ENCODE peak calls at places on chromosomes 2 and 18, in four cellular contexts. E is K562, H is H1, S is HepG2. W is an unnamed sample. For H3K36me3 and H4K20me1, the result is how much of the 10 kb centered on the place peaks cover.

GRCh38 chr2:20618468-20618885 is 32.4 kb downstream of the HS1BP3 start:
- DNase-seq in H (no peak), E (no peak), S (no peak), W (no peak)

GRCh38 chr2:155643056-155643775 is 689.3 kb downstream of the NR4A2 start:
- DNase-seq in S (no peak), E (no peak), H (no peak), W (no peak)

GRCh38 chr18:32695534-32695933 is 77.3 kb downstream of the KLHL14 start:
- DNase-seq in H (no peak), S (no peak), E (no peak), W (no peak)

GRCh38 chr2:237296756-237297155 is 117.2 kb downstream of the COL6A3 start:
- DNase-seq in E (no peak), S (no peak), H (no peak), W (no peak)

GRCh38 chr2:165008916-165009315 is 53.6 kb upstream of the SLC38A11 start:
- DNase-seq in E (no peak), S (no peak), H (no peak), W (no peak)

GRCh38 chr18:9736942-9737813 is 29.1 kb downstream of the RAB31 start:
- DNase-seq in H (no peak), S (no peak), E (no peak), W (peak)

GRCh38 chr2:15780234-15780633 is 160.1 kb upstream of the MYCN start:
- DNase-seq in H (no peak), S (no peak), E (no peak), W (no peak)

GRCh38 chr2:177187631-177188312 is 24.8 kb upstream of the HNRNPA3 start:
- DNase-seq in S (peak), H (no peak), E (no peak), W (peak)

GRCh38 chr2:223086360-223086981 is 34.5 kb downstream of the KCNE4 start:
- DNase-seq in E (no peak), H (no peak), S (no peak), W (no peak)

GRCh38 chr18:23519725-23520124 is 16.4 kb downstream of the RMC1 start:
- DNase-seq in H (no peak), E (no peak), S (no peak), W (no peak)

GRCh38 chr18:23526516-23527063 is 23.3 kb downstream of the RMC1 start:
- DNase-seq in H (no peak), E (no peak), S (no peak), W (no peak)

GRCh38 chr18:23523429-23524212 is 20.3 kb downstream of the RMC1 start:
- DNase-seq in S (no peak), H (no peak), E (no peak), W (no peak)

GRCh38 chr18:23524213-23524707 is 20.9 kb downstream of the RMC1 start:
- DNase-seq in H (no peak), S (no peak), E (no peak), W (no peak)

GRCh38 chr18:23521907-23522306 is 18.6 kb downstream of the RMC1 start:
- DNase-seq in H (no peak), S (no peak), E (no peak), W (no peak)
- H3K36me3 ChIP-seq in H (under half), S (half or more), E (half or more), W (under half)

DNA sequence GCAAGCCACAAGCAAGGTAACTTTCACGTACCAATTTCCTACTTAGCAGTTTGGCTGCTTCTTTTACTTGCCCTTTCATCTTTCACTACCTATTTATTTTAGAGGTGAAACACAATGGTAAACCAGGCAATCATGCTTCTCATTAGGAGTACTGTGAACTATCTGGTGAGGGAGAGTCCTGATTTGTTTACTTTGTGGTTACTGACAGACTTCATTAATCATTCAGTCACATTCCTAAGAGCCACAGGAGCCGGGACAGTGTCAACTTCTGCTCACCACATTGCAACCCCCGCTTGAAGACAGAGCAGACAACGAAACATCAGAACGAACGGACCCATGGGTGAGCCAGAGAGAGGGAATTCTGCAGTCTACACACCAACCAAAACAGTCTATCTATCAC is 28.8 kb downstream of the TUBB6 start:
- DNase-seq in H (no peak), E (no peak), S (peak), W (no peak)
- H4K20me1 ChIP-seq in H (under half), E (under half), S (under half), W (under half)

DNA sequence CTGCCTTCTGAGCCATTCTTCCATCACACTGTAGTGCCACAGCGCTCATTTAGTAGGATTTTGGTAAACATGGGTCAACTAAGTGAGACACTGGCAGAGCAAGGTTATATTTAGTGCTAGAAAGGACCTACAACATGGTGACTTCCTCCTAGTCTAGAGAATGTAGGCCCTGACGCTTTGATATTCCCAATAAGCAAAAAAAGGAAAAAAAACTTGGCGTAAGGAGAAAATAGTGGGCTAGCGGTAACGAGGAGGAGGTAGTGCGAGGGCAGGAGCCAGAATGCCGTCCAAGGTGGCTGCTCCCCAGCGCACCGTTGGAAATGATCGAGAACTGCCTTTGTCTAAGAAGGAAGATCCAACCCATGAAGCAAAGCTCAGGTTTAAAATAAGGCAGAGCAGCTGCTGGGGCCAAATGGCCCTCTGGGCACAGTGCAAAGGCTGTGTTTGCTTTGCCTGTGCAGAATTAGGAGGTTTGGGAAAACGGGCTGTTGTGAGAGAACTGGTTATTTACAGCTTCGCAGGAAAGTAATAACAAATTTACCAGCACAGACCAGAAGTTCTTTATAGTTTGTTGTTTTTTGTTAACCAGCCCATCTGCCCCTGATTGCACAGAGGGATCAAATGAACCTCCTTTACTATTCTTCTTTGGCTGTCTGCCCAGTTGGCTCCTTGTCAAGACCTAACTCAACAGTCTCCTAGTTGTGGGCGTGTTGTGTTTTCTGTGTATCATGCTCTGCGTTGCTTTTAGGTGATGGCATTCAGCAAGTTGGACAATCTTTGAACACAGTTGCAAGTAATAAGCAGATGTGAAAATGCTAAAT is 86.6 kb downstream of the ITGB1BP1 start:
- DNase-seq in S (peak), H (no peak), E (peak), W (no peak)
- TF ChIP-seq FOSL1 in S (no peak), H (no peak), E (no peak), W (no peak)

GRCh38 chr2:224507789-224508188 is 77.4 kb downstream of the CUL3 start:
- DNase-seq in H (no peak), S (no peak), E (no peak), W (no peak)
- H3K36me3 ChIP-seq in H (under half), S (under half), E (under half), W (under half)

GRCh38 chr2:85755122-85756027 is 1.6 kb downstream of the ATOH8 start:
- DNase-seq in H (no peak), E (no peak), S (no peak), W (no peak)

GRCh38 chr2:85758361-85759256 is 4.8 kb downstream of the ATOH8 start:
- DNase-seq in S (peak), H (no peak), E (no peak), W (no peak)

GRCh38 chr2:85757860-85758259 is 4.1 kb downstream of the ATOH8 start:
- DNase-seq in S (no peak), E (no peak), H (no peak), W (no peak)

GRCh38 chr2:85756195-85756594 is 2.4 kb downstream of the ATOH8 start:
- DNase-seq in H (no peak), E (no peak), S (no peak), W (no peak)

DNA sequence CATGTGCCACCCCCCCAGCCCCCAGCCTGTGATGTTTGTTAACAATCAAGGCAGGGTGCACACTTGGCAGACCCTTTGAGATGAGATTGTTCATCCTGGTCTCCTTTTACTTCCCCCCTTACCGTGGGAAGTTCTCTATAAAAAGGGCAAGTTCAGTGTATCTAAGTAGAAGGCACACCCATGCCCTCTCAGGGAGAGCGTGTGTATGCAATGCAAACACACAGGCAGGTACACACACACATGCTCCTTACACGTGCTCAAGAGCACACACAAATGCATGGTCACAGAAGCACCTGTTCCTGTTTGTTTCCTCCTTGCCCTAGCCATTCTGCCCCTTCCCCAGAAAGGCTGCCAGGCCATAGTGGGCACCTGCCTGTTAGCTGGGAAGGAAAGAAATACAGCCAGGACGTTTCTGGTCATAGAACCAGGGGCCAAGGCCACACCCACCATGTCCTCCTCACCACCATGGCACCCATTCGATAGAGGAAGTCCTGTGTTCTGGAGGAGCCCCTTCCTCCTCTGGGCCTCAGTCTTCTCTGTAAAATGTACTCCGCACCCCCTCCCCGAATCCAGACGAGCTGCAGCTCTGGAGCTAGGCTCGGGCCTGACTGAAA is 3.1 kb downstream of the ATOH8 start:
- DNase-seq in E (no peak), H (no peak), S (no peak), W (no peak)
- H4K20me1 ChIP-seq in E (under half), H (under half), S (under half), W (under half)

DNA sequence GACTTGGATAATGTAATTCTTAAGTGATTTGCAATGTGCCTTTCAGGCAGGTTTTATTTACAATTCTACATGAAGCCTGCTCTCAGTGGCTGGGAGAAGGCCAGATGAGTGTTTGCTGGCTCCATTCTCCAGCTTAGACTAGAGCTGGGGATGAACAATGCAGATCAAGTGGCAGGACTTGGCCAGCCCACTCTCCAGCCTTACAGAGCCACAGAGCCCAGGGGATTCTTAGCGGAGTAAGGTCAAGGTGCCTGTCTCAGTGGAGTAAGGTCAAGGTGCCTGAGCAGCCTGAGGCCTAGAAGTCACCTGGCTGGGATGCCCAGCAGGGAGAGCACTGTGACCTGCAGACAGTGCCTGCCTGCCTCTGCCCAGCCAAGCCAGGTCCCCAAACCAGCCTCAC is 87.6 kb downstream of the LYPD1 start:
- DNase-seq in H (no peak), E (no peak), S (no peak), W (no peak)
- TF ChIP-seq FOSL1 in H (no peak), E (no peak), S (no peak), W (no peak)

GRCh38 chr2:189798312-189799029 is 14.2 kb downstream of the PMS1 start:
- DNase-seq in E (no peak), H (no peak), S (peak), W (peak)

GRCh38 chr2:189803431-189803830 is 19.2 kb downstream of the PMS1 start:
- DNase-seq in E (no peak), H (no peak), S (no peak), W (no peak)

GRCh38 chr2:189799030-189799331 is 14.7 kb downstream of the PMS1 start:
- DNase-seq in S (no peak), H (no peak), E (no peak), W (no peak)

GRCh38 chr2:189799531-189799930 is 15.3 kb downstream of the PMS1 start:
- DNase-seq in S (no peak), H (no peak), E (no peak), W (no peak)

DNA sequence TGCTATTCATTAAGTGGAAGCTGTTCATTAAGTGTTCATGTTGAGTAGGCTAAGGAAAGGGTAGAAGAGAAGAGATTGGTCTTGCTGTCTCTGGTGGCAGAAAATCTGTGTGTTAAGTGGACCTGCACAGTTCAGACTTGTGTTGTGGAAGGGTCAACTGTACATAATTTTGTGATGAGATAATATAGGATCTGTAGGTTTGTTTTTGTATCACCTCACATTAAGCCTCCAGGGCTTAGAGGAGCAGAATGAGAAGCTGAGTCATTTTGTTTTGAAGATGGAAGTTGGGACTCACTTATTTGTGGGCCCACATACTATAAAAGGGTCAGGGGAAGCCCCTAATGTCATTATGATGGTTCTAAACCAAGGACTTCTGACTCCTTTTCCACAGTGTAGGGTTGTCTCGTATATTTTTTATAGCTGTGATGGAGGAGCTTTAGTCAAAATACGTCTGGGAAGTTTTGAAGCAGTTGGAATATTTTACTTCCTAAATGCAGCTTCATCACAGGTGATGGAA is 18.2 kb downstream of the PMS1 start:
- DNase-seq in H (no peak), E (no peak), S (no peak), W (no peak)
- H3K36me3 ChIP-seq in H (under half), E (half or more), S (half or more), W (under half)

GRCh38 chr18:47908523-47909039 is 21.9 kb downstream of the SMAD2 start:
- DNase-seq in E (no peak), S (no peak), H (no peak), W (no peak)

GRCh38 chr18:47906408-47906807 is 24.1 kb downstream of the SMAD2 start:
- DNase-seq in E (no peak), H (no peak), S (no peak), W (no peak)

GRCh38 chr18:47901624-47902362 is 28.7 kb downstream of the SMAD2 start:
- DNase-seq in H (no peak), S (no peak), E (no peak), W (no peak)

GRCh38 chr18:47899107-47899840 is 31.2 kb downstream of the SMAD2 start:
- DNase-seq in H (no peak), E (peak), S (no peak), W (no peak)

GRCh38 chr18:47903809-47904208 is 26.6 kb downstream of the SMAD2 start:
- DNase-seq in E (no peak), S (no peak), H (no peak), W (no peak)
- H4K20me1 ChIP-seq in E (under half), S (under half), H (under half), W (under half)

DNA sequence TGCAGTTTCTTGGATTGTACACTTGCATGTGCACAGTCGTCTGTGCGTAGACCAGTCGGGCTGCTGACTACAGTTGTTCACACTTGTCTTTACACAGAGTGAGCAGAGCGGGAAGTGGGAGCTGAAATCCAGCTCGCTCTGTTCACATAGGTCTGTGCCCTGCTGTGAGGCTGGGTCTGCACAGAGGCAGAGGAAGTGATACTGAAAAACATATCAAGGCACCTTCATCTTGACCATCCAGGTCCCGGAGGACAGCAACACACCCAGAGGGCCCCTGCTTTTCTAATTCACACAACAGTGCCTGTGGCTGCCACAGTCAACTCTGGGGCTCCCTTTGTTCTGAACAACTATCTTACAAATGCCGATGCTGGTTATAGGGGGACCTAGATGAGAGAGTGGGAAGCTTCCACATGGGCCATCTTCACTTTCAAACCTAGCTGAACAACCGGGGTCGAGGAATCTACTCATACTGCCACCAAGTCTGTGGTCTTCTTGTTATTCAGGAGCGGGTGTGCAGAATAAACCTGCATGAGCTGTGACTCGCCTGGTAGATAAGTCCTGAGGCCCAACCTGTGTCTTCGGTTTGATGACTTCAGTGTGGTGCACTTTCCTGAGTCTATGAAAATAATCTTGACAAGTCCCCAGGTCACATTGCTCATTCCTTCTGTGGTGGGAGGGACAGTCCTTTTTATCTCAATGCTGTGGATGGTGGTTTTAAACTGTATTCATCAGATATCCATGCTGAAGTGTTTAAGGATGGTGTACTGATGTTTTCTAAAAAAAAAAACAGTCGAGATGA is 3.5 kb upstream of the ADNP2 start:
- DNase-seq in S (no peak), E (no peak), H (no peak), W (no peak)
- TF ChIP-seq FOSL1 in S (no peak), E (no peak), H (no peak), W (no peak)

DNA sequence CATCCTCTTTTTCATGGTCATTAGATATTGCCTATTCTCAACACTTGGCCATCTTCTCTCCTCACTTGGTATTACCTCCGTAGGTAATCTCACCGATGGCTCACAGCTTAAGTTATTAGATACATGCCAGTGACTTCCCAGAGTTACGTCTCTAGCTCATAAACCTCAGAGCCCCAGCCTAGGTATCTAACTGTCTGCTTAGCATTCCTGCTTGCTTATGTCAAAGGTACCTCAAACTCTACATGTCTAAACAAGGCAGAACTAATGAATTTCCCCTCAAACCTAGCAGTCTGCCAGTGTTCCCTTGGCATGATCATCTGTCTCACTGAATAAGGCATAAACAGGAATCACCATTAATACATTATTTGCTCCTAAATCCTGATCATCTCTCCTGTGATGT is 27.7 kb upstream of the ZNF638 start:
- DNase-seq in E (no peak), H (no peak), S (no peak), W (no peak)
- H3K36me3 ChIP-seq in E (under half), H (under half), S (under half), W (under half)

W was measured in HCT116.